ENCODE peak calls at places on chromosomes 5 and 9, in nine cellular contexts. P is foreskin fibroblast, L is H9, Z is dorsolateral prefrontal cortex, Y is kidney epithelial cell, E is lung, Q is fibroblast of lung, D is lower lobe of right lung, I is RWPE1. W is an unnamed sample.

GRCh38 chr5:124745367-124746251 is 830 bp downstream of the ZNF608 start:
- DNase-seq in L (no peak), E (no peak), Q (peak; percentile 72), D (no peak), I (peak; percentile 18), P (peak; percentile 29), Z (no peak), Y (no peak), W (no peak)

GRCh38 chr9:2023532-2023931 is 8.4 kb downstream of the SMARCA2 start:
- DNase-seq in Z (no peak), Q (no peak), E (no peak), D (no peak), P (no peak), I (no peak), L (no peak), Y (no peak), W (no peak)

GRCh38 chr5:74919487-74919886 is 53.3 kb upstream of the FAM169A start:
- DNase-seq in Z (no peak), P (peak; percentile 42), I (peak; percentile 88), E (no peak), Q (peak; percentile 58), D (no peak), L (no peak), Y (no peak), W (no peak)

GRCh38 chr9:116267021-116267420 is 113.4 kb downstream of the PAPPA start:
- DNase-seq in Z (no peak), Y (no peak), Q (peak; percentile 52), L (no peak), P (peak; percentile 63), D (no peak), E (no peak), I (peak; percentile 29), W (no peak)

GRCh38 chr5:151695464-151695863 is 8.7 kb upstream of the SPARC start:
- DNase-seq in D (no peak), Y (no peak), Z (no peak), P (no peak), L (no peak), Q (peak; percentile 27), I (no peak), E (no peak), W (no peak)

GRCh38 chr5:9058161-9058560 is 487.7 kb downstream of the SEMA5A start:
- DNase-seq in D (no peak), Y (no peak), I (peak; percentile 8), P (no peak), E (no peak), Z (no peak), L (no peak), Q (no peak), W (no peak)

GRCh38 chr5:91928751-91929521 is 545.8 kb upstream of the ARRDC3 start:
- DNase-seq in E (no peak), I (peak; percentile 30), D (no peak), Q (peak; percentile 37), Y (no peak), P (no peak), Z (no peak), L (no peak), W (no peak)

GRCh38 chr9:83154821-83155220 is 91.9 kb upstream of the RASEF start:
- DNase-seq in P (peak; percentile 4), E (no peak), Q (peak; percentile 93), D (no peak), I (no peak), L (no peak), Z (no peak), Y (peak; percentile 92), W (no peak)

GRCh38 chr9:130847306-130848217 is 12.5 kb downstream of the ABL1 start:
- DNase-seq in Z (no peak), D (no peak), P (peak; percentile 99), L (peak; percentile 77), Q (peak; percentile 100), E (peak; percentile 72), Y (peak; percentile 90), I (peak; percentile 97), W (no peak)

GRCh38 chr5:34469971-34470370 is 186.2 kb upstream of the RAI14 start:
- DNase-seq in Q (no peak), D (no peak), L (no peak), P (no peak), I (no peak), Y (no peak), Z (no peak), E (no peak), W (no peak)

GRCh38 chr5:62395210-62395950 is 8.3 kb downstream of the DIMT1 start:
- DNase-seq in L (no peak), I (no peak), P (no peak), Y (no peak), E (no peak), Z (no peak), D (no peak), Q (peak; percentile 56), W (no peak)

GRCh38 chr5:112160652-112161391 is 258.3 kb downstream of the EPB41L4A start:
- DNase-seq in P (peak; percentile 87), Q (peak; percentile 86), I (peak; percentile 97), Z (peak; percentile 89), L (peak; percentile 91), E (peak; percentile 94), D (peak; percentile 93), Y (no peak), W (peak; percentile 94)

GRCh38 chr5:151459680-151460079 is 12.3 kb downstream of the SLC36A1 start:
- DNase-seq in L (no peak), Z (no peak), Q (peak; percentile 32), E (no peak), Y (no peak), D (no peak), I (no peak), P (peak; percentile 36), W (no peak)

DNA sequence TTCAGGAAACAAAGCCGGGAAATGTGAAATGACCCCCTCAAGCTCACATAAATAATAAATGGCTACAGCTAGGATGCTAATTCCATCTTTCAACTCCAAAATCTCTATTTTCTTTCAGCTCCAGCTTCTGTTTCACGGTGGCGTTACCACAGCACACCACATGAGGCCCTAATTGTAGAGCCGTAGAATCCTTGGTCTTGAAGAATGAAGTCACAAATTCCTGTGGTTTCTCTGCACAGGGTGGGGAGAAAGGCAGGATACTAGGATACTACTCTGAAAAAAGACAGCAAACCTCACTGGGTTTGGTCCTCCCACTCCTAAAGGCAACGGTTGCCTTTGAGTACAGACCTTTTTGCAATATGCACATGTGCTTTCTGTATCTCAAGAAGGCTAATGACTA is 13.9 kb upstream of the RARS1 start:
- DNase-seq in P (peak; percentile 93), D (no peak), Y (peak; percentile 86), I (peak; percentile 86), Z (no peak), Q (peak; percentile 97), E (no peak), L (no peak), W (no peak)
- TF ChIP-seq CTCF in P (peak; percentile 30), D (no peak), Y (peak; percentile 47), I (peak; percentile 31), Z (no peak), Q (peak; percentile 61), E (no peak), L (no peak), W (no peak)

DNA sequence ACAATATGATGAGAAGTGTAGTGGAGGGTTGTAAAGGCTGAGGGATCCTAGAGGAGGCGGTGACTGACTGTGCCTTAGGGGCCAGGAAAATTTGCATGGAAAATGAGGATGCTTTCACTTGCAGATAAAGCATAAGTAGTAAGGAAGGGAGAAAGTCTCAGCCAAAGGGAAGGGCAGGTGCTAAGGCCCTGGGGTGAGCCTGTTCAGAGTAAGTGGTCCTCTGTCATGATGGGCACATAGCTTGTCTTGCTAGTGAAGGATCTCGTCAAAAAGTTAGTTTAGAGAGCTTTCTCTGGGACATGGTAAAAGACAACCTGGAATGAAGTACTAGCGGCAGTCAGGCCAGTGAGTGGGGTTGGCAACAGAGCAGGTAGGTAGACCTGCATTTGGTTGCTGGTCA is 75.4 kb upstream of the CPLX2 start:
- DNase-seq in P (no peak), D (no peak), Y (no peak), E (no peak), Z (no peak), I (no peak), L (no peak), Q (no peak), W (no peak)
- TF ChIP-seq CTCF in P (no peak), D (no peak), Y (no peak), E (no peak), Z (no peak), I (no peak), L (no peak), Q (no peak), W (no peak)

GRCh38 chr9:90867101-90867500 is 65.5 kb downstream of the SYK start:
- DNase-seq in I (no peak), Z (no peak), Q (no peak), L (no peak), P (no peak), E (peak; percentile 24), D (no peak), Y (no peak), W (no peak)
- TF ChIP-seq CTCF in I (no peak), Z (no peak), Q (no peak), L (no peak), P (no peak), E (no peak), D (no peak), Y (no peak), W (no peak)

GRCh38 chr9:109310486-109310901 is 10.4 kb downstream of the EPB41L4B start:
- DNase-seq in L (no peak), Z (no peak), E (no peak), Y (no peak), Q (peak; percentile 74), P (no peak), D (no peak), I (no peak), W (no peak)
- TF ChIP-seq CTCF in L (no peak), Z (no peak), E (no peak), Y (no peak), Q (no peak), P (no peak), D (no peak), I (no peak), W (no peak)

DNA sequence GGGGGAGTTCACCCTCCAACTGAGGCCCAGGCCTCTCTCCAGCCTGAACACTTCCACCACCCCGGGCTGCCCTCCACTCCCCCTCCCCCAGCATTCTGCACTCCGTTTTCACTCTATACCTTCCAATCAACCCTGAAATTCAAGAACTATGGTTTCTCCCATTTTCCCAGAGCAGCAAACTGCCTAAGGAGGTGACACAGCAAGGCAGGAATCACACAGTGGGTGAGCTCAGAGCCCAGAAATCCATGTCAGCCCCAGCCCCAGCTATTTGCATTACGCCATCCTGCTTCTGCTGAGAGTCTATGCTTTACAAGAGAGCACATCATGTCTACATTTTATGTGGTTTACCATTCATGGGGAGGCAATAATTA is 12.0 kb downstream of the MSX2 start:
- DNase-seq in Q (peak; percentile 90), L (no peak), Z (no peak), E (no peak), I (no peak), D (no peak), Y (peak; percentile 28), P (peak; percentile 47), W (no peak)
- TF ChIP-seq CTCF in Q (no peak), L (no peak), Z (no peak), E (no peak), I (no peak), D (no peak), Y (no peak), P (no peak), W (no peak)

DNA sequence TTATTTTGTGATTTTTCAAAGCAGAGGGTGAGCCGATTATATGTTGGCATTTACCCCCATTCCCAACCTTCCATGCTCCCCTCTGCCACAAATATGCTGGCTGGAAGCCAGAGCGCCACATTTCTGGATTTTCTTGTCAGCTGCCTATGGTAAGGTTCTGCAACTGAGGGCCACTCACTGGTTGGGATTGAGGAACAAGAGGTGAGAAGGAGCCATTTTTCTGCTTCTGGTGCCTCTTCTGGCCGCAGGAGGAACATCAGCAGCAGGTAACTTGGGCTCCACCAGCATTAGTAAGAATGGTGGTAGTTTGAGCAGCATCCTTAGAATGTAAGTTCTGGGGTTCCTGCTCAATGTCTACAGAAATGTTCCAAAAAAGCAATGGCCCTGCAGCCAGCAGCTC is 159.5 kb upstream of the MAST4 start:
- DNase-seq in E (no peak), P (no peak), Y (no peak), L (peak; percentile 59), Z (no peak), D (no peak), I (peak; percentile 13), Q (no peak), W (no peak)
- TF ChIP-seq CTCF in E (no peak), P (no peak), Y (peak; percentile 38), L (peak; percentile 60), Z (no peak), D (no peak), I (no peak), Q (peak; percentile 37), W (no peak)